ENCODE peak calls at places on chromosomes 6 and 20, in four cellular contexts. One of them, this sample, is unnamed.

GRCh38 chr6:52548353-52548713 is 28.5 kb downstream of the TRAM2 start:
- DNase-seq in HCT116: no peak
- DNase-seq in glutamatergic neuron: no peak
- DNase-seq in NCI-H1092 treated with DMSO at 0.1 percent for 48 hours: no peak
- DNase-seq in this sample: no peak

GRCh38 chr20:14568225-14568624 is 230.8 kb upstream of the FLRT3 start:
- DNase-seq in NCI-H1092 treated with DMSO at 0.1 percent for 48 hours: no peak
- DNase-seq in glutamatergic neuron: no peak
- DNase-seq in HCT116: no peak
- DNase-seq in this sample: no peak

GRCh38 chr6:53029262-53029661 is 34.2 kb upstream of the GSTA4 start:
- DNase-seq in glutamatergic neuron: no peak
- DNase-seq in HCT116: no peak
- DNase-seq in NCI-H1092 treated with DMSO at 0.1 percent for 48 hours: no peak
- DNase-seq in this sample: no peak

GRCh38 chr6:161094904-161095440 is 103.4 kb downstream of the MAP3K4 start:
- DNase-seq in glutamatergic neuron: no peak
- DNase-seq in HCT116: no peak
- DNase-seq in NCI-H1092 treated with DMSO at 0.1 percent for 48 hours: no peak
- DNase-seq in this sample: no peak

GRCh38 chr20:39893013-39893685 is 795.9 kb downstream of the MAFB start:
- DNase-seq in NCI-H1092 treated with DMSO at 0.1 percent for 48 hours: no peak
- DNase-seq in glutamatergic neuron: no peak
- DNase-seq in HCT116: no peak
- DNase-seq in this sample: no peak

GRCh38 chr6:166005401-166005845 is 162.2 kb downstream of the TBXT start:
- DNase-seq in NCI-H1092 treated with DMSO at 0.1 percent for 48 hours: peak; percentile 44
- DNase-seq in HCT116: no peak
- DNase-seq in glutamatergic neuron: peak; percentile 51
- DNase-seq in this sample: no peak

GRCh38 chr6:136527831-136528230 is 22.4 kb downstream of the MAP7 start:
- DNase-seq in NCI-H1092 treated with DMSO at 0.1 percent for 48 hours: no peak
- DNase-seq in HCT116: no peak
- DNase-seq in glutamatergic neuron: no peak
- DNase-seq in this sample: no peak

GRCh38 chr20:43379239-43379917 is 78.3 kb upstream of the SRSF6 start:
- DNase-seq in HCT116: no peak
- DNase-seq in NCI-H1092 treated with DMSO at 0.1 percent for 48 hours: no peak
- DNase-seq in glutamatergic neuron: no peak
- DNase-seq in this sample: peak; percentile 40

GRCh38 chr20:33995053-33995816 is 1.5 kb downstream of the RALY start:
- DNase-seq in glutamatergic neuron: no peak
- DNase-seq in HCT116: no peak
- DNase-seq in NCI-H1092 treated with DMSO at 0.1 percent for 48 hours: no peak
- DNase-seq in this sample: no peak

GRCh38 chr6:109224107-109224875 is 129.0 kb downstream of the CEP57L1 start:
- DNase-seq in NCI-H1092 treated with DMSO at 0.1 percent for 48 hours: no peak
- DNase-seq in HCT116: no peak
- DNase-seq in glutamatergic neuron: no peak
- DNase-seq in this sample: no peak

GRCh38 chr6:36627801-36628246 is 33.7 kb downstream of the SRSF3 start:
- DNase-seq in glutamatergic neuron: no peak
- DNase-seq in NCI-H1092 treated with DMSO at 0.1 percent for 48 hours: no peak
- DNase-seq in HCT116: no peak
- DNase-seq in this sample: no peak

GRCh38 chr20:22802296-22802695 is 217.9 kb upstream of the FOXA2 start:
- DNase-seq in HCT116: no peak
- DNase-seq in glutamatergic neuron: no peak
- DNase-seq in NCI-H1092 treated with DMSO at 0.1 percent for 48 hours: no peak
- DNase-seq in this sample: no peak

GRCh38 chr6:110971458-110971857 is 10.4 kb upstream of the RPF2 start:
- DNase-seq in glutamatergic neuron: no peak
- DNase-seq in HCT116: no peak
- DNase-seq in NCI-H1092 treated with DMSO at 0.1 percent for 48 hours: no peak
- DNase-seq in this sample: no peak

GRCh38 chr6:12776291-12776690 is 59.7 kb downstream of the PHACTR1 start:
- DNase-seq in HCT116: no peak
- DNase-seq in glutamatergic neuron: no peak
- DNase-seq in NCI-H1092 treated with DMSO at 0.1 percent for 48 hours: no peak
- DNase-seq in this sample: no peak

GRCh38 chr6:111824608-111825337 is 48.5 kb downstream of the FYN start:
- DNase-seq in NCI-H1092 treated with DMSO at 0.1 percent for 48 hours: no peak
- DNase-seq in glutamatergic neuron: no peak
- DNase-seq in HCT116: no peak
- DNase-seq in this sample: no peak

GRCh38 chr6:144149894-144150672 is at the start of gene STX11:
- DNase-seq in HCT116: no peak
- DNase-seq in glutamatergic neuron: peak; percentile 56
- DNase-seq in NCI-H1092 treated with DMSO at 0.1 percent for 48 hours: no peak
- DNase-seq in this sample: peak; percentile 55

GRCh38 chr6:39007575-39007974 is 41.0 kb upstream of the GLP1R start:
- DNase-seq in NCI-H1092 treated with DMSO at 0.1 percent for 48 hours: no peak
- DNase-seq in HCT116: no peak
- DNase-seq in glutamatergic neuron: no peak
- DNase-seq in this sample: no peak

GRCh38 chr20:15143478-15143877 is 806.1 kb upstream of the FLRT3 start:
- DNase-seq in HCT116: no peak
- DNase-seq in glutamatergic neuron: no peak
- DNase-seq in NCI-H1092 treated with DMSO at 0.1 percent for 48 hours: no peak
- DNase-seq in this sample: no peak

GRCh38 chr6:3620389-3620788 is 131.1 kb downstream of the PXDC1 start:
- DNase-seq in glutamatergic neuron: no peak
- DNase-seq in NCI-H1092 treated with DMSO at 0.1 percent for 48 hours: no peak
- DNase-seq in HCT116: no peak
- DNase-seq in this sample: no peak

GRCh38 chr6:162621246-162621645 is 106.3 kb downstream of the PRKN start:
- DNase-seq in NCI-H1092 treated with DMSO at 0.1 percent for 48 hours: no peak
- DNase-seq in glutamatergic neuron: no peak
- DNase-seq in HCT116: peak; percentile 48
- DNase-seq in this sample: peak; percentile 11

This sample was measured in H54.